ENCODE peak calls at places on chromosomes 3 and 15, in four cellular contexts. One of them, this sample, is unnamed.

GRCh38 chr3:4644954-4645353 is 151.8 kb downstream of the ITPR1 start:
- DNase-seq in fibroblast of lung: no peak
- DNase-seq in brain microvascular endothelial cell: no peak
- DNase-seq in GM13977: no peak
- DNase-seq in this sample: no peak

GRCh38 chr15:64157599-64158125 is 5.2 kb downstream of the PPIB start:
- DNase-seq in fibroblast of lung: no peak
- DNase-seq in brain microvascular endothelial cell: no peak
- DNase-seq in GM13977: no peak
- DNase-seq in this sample: no peak

GRCh38 chr3:17935217-17935616 is 192.8 kb upstream of the TBC1D5 start:
- DNase-seq in fibroblast of lung: peak
- DNase-seq in GM13977: no peak
- DNase-seq in brain microvascular endothelial cell: no peak
- DNase-seq in this sample: no peak

GRCh38 chr3:187750513-187751123 is 5.3 kb upstream of the BCL6 start:
- DNase-seq in GM13977: no peak
- DNase-seq in fibroblast of lung: peak
- DNase-seq in brain microvascular endothelial cell: no peak
- DNase-seq in this sample: no peak

GRCh38 chr3:11167590-11167989 is 13.3 kb downstream of the HRH1 start:
- DNase-seq in brain microvascular endothelial cell: no peak
- DNase-seq in fibroblast of lung: no peak
- DNase-seq in GM13977: no peak
- DNase-seq in this sample: no peak

GRCh38 chr15:31352911-31353811 is 26.5 kb downstream of the KLF13 start:
- DNase-seq in fibroblast of lung: peak
- DNase-seq in GM13977: peak
- DNase-seq in brain microvascular endothelial cell: peak
- DNase-seq in this sample: peak

GRCh38 chr3:42257007-42257406 is 9.0 kb downstream of the CCK start:
- DNase-seq in GM13977: no peak
- DNase-seq in fibroblast of lung: no peak
- DNase-seq in brain microvascular endothelial cell: no peak
- DNase-seq in this sample: no peak

GRCh38 chr15:93063796-93064690 is 25.0 kb downstream of the RGMA start:
- DNase-seq in brain microvascular endothelial cell: no peak
- DNase-seq in fibroblast of lung: no peak
- DNase-seq in GM13977: no peak
- DNase-seq in this sample: no peak

GRCh38 chr3:27616031-27616430 is 106.1 kb downstream of the EOMES start:
- DNase-seq in GM13977: no peak
- DNase-seq in brain microvascular endothelial cell: no peak
- DNase-seq in fibroblast of lung: no peak
- DNase-seq in this sample: no peak

GRCh38 chr3:192907784-192908183 is 9.9 kb downstream of the MB21D2 start:
- DNase-seq in GM13977: no peak
- DNase-seq in brain microvascular endothelial cell: no peak
- DNase-seq in fibroblast of lung: no peak
- DNase-seq in this sample: no peak

GRCh38 chr3:169363318-169363717 is 300.2 kb downstream of the MECOM start:
- DNase-seq in GM13977: no peak
- DNase-seq in brain microvascular endothelial cell: no peak
- DNase-seq in fibroblast of lung: no peak
- DNase-seq in this sample: no peak

GRCh38 chr15:91974321-91974720 is 120.8 kb downstream of the SLCO3A1 start:
- DNase-seq in GM13977: no peak
- DNase-seq in fibroblast of lung: no peak
- DNase-seq in brain microvascular endothelial cell: no peak
- DNase-seq in this sample: no peak

GRCh38 chr3:62164196-62164595 is 209.2 kb downstream of the FEZF2 start:
- DNase-seq in fibroblast of lung: no peak
- DNase-seq in brain microvascular endothelial cell: no peak
- DNase-seq in GM13977: no peak
- DNase-seq in this sample: no peak

GRCh38 chr3:37625051-37625450 is 236.6 kb upstream of the CTDSPL start:
- DNase-seq in GM13977: no peak
- DNase-seq in brain microvascular endothelial cell: no peak
- DNase-seq in fibroblast of lung: no peak
- DNase-seq in this sample: no peak

GRCh38 chr15:56098230-56098899 is 105.0 kb upstream of the NEDD4 start:
- DNase-seq in fibroblast of lung: peak
- DNase-seq in GM13977: no peak
- DNase-seq in brain microvascular endothelial cell: no peak
- DNase-seq in this sample: no peak

GRCh38 chr15:69082041-69082502 is 67.6 kb downstream of the NOX5 start:
- DNase-seq in fibroblast of lung: peak
- DNase-seq in GM13977: no peak
- DNase-seq in brain microvascular endothelial cell: peak
- DNase-seq in this sample: no peak

GRCh38 chr3:53254810-53255359 is 937 bp downstream of the TKT start:
- DNase-seq in brain microvascular endothelial cell: no peak
- DNase-seq in GM13977: peak
- DNase-seq in fibroblast of lung: peak
- DNase-seq in this sample: peak

GRCh38 chr15:40105517-40106202 is 3.0 kb downstream of the BMF start:
- DNase-seq in brain microvascular endothelial cell: no peak
- DNase-seq in GM13977: peak
- DNase-seq in fibroblast of lung: no peak
- DNase-seq in this sample: peak

GRCh38 chr3:147775411-147775810 is 366.2 kb downstream of the ZIC1 start:
- DNase-seq in brain microvascular endothelial cell: no peak
- DNase-seq in GM13977: no peak
- DNase-seq in fibroblast of lung: no peak
- DNase-seq in this sample: no peak

GRCh38 chr3:32194653-32195052 is 43.8 kb upstream of the CMTM8 start:
- DNase-seq in fibroblast of lung: peak
- DNase-seq in brain microvascular endothelial cell: no peak
- DNase-seq in GM13977: no peak
- DNase-seq in this sample: no peak

GRCh38 chr15:93302080-93302765 is 213.2 kb upstream of the RGMA start:
- DNase-seq in brain microvascular endothelial cell: no peak
- DNase-seq in GM13977: no peak
- DNase-seq in fibroblast of lung: no peak
- DNase-seq in this sample: no peak

GRCh38 chr3:182794455-182794773 is 1.1 kb downstream of the ATP11B start:
- DNase-seq in fibroblast of lung: no peak
- DNase-seq in GM13977: no peak
- DNase-seq in brain microvascular endothelial cell: no peak
- DNase-seq in this sample: no peak

GRCh38 chr3:47802734-47803477 is at the start of gene DHX30:
- DNase-seq in GM13977: peak
- DNase-seq in brain microvascular endothelial cell: peak
- DNase-seq in fibroblast of lung: peak
- DNase-seq in this sample: peak

GRCh38 chr15:56805466-56806146 is 72.3 kb upstream of the ZNF280D start:
- DNase-seq in brain microvascular endothelial cell: peak
- DNase-seq in GM13977: no peak
- DNase-seq in fibroblast of lung: peak
- DNase-seq in this sample: no peak

GRCh38 chr3:49427581-49427980 is 1.5 kb downstream of the NICN1 start:
- DNase-seq in GM13977: no peak
- DNase-seq in brain microvascular endothelial cell: no peak
- DNase-seq in fibroblast of lung: no peak
- DNase-seq in this sample: peak

GRCh38 chr3:49424816-49425215 is 2.5 kb upstream of the AMT start:
- DNase-seq in fibroblast of lung: no peak
- DNase-seq in brain microvascular endothelial cell: no peak
- DNase-seq in GM13977: no peak
- DNase-seq in this sample: peak

DNA sequence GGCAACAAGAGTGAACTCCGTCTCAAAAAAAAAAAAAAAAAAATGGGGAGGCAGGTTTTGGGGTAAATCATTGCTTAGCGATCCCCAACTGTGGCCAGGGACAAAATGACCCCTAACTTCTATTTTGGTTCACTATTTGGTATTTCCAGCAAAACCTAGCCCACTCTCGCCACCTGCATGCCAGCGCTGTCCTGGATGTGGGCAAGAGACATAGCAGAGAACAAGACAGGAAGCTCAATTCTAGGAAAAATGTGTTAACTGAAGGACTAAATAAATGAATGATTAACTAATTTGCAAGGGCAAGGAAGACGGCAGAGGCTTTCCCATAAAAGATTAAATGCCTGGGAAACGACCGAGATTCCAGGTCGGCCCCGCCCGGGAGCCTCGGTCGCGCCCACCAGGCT is 425 bp downstream of the NICN1 start:
- DNase-seq in GM13977: no peak
- DNase-seq in fibroblast of lung: no peak
- DNase-seq in brain microvascular endothelial cell: no peak
- DNase-seq in this sample: peak
- TF ChIP-seq CTCF in GM13977: peak
- TF ChIP-seq CTCF in fibroblast of lung: no peak
- TF ChIP-seq CTCF in brain microvascular endothelial cell: peak
- TF ChIP-seq CTCF in this sample: no peak

GRCh38 chr3:128849776-128850542 is 29.5 kb upstream of the ACAD9 start:
- DNase-seq in fibroblast of lung: no peak
- DNase-seq in GM13977: peak
- DNase-seq in brain microvascular endothelial cell: no peak
- DNase-seq in this sample: no peak

GRCh38 chr3:128851601-128852000 is 27.8 kb upstream of the ACAD9 start:
- DNase-seq in GM13977: peak
- DNase-seq in brain microvascular endothelial cell: no peak
- DNase-seq in fibroblast of lung: no peak
- DNase-seq in this sample: no peak

GRCh38 chr3:128853826-128854225 is 25.6 kb upstream of the ACAD9 start:
- DNase-seq in brain microvascular endothelial cell: no peak
- DNase-seq in fibroblast of lung: no peak
- DNase-seq in GM13977: no peak
- DNase-seq in this sample: no peak

GRCh38 chr3:128847631-128848370 is 31.6 kb upstream of the ACAD9 start:
- DNase-seq in GM13977: no peak
- DNase-seq in brain microvascular endothelial cell: no peak
- DNase-seq in fibroblast of lung: no peak
- DNase-seq in this sample: no peak

GRCh38 chr3:128850544-128850943 is 28.9 kb upstream of the ACAD9 start:
- DNase-seq in brain microvascular endothelial cell: no peak
- DNase-seq in fibroblast of lung: no peak
- DNase-seq in GM13977: no peak
- DNase-seq in this sample: no peak
- TF ChIP-seq CTCF in brain microvascular endothelial cell: no peak
- TF ChIP-seq CTCF in fibroblast of lung: no peak
- TF ChIP-seq CTCF in GM13977: no peak
- TF ChIP-seq CTCF in this sample: no peak

DNA sequence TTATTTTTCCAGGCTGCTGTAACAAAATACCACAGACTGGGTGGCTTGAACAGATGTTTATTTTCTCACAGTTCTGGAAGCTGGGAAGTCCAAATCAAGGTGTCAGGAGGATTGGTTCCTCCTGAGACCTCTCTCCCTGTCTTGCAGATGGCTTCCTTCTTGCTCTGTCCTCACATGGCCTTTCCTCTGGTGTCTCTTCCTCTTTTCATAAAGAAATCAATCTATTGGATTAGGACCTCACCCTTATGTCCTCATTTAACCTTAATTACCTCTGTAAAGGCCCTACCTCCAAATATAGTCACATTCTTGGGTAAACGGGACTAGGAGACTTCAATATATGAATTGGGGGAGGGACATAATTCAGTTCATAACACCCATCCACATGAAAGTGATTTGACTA is 89.2 kb upstream of the PLCL2 start:
- DNase-seq in brain microvascular endothelial cell: no peak
- DNase-seq in GM13977: no peak
- DNase-seq in fibroblast of lung: no peak
- DNase-seq in this sample: no peak
- TF ChIP-seq CTCF in brain microvascular endothelial cell: no peak
- TF ChIP-seq CTCF in GM13977: no peak
- TF ChIP-seq CTCF in fibroblast of lung: no peak
- TF ChIP-seq CTCF in this sample: no peak

DNA sequence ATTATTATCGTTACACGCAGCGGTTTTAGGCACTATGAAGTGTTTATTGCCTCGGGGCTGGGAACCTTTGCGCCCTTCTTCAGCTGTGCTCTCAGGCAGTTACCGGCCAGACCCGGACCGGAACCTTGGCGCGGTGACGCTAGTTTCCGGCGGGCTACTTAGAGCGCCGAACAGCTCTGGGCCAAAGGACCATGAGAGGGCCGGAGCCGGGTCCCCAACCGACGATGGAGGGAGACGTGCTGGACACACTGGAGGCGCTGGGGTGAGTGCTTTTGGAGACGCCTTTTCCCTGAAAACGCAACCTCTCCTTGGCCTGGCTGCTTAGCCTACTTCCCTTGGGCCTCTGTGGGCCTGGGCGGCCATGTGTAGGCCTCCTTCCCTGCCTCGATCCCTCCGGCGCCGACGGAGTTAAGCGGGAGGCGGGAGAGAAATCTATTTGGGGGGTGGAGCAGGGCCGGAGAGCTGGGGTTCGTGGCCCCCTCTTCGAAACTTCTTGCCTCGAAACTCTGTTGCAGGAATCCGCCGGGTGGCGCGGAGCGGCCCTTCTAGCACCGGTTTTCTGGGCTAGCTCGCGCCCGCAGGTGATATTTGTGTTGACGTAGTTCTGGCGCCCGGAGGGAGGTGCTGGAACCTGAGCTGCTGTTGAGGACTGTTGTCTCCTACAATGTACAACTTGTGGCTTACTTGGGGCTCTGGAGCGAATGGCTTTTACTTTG is at the start of gene FAM98B:
- DNase-seq in brain microvascular endothelial cell: peak
- DNase-seq in GM13977: peak
- DNase-seq in fibroblast of lung: peak
- DNase-seq in this sample: peak
- TF ChIP-seq CTCF in brain microvascular endothelial cell: peak
- TF ChIP-seq CTCF in GM13977: no peak
- TF ChIP-seq CTCF in fibroblast of lung: peak
- TF ChIP-seq CTCF in this sample: no peak

GRCh38 chr15:37135225-37135624 is 34.9 kb upstream of the MEIS2 start:
- DNase-seq in GM13977: no peak
- DNase-seq in fibroblast of lung: no peak
- DNase-seq in brain microvascular endothelial cell: no peak
- DNase-seq in this sample: no peak
- TF ChIP-seq CTCF in GM13977: peak
- TF ChIP-seq CTCF in fibroblast of lung: peak
- TF ChIP-seq CTCF in brain microvascular endothelial cell: peak
- TF ChIP-seq CTCF in this sample: no peak

GRCh38 chr15:20348291-20348899 is 193.2 kb downstream of the GOLGA6L6 start:
- DNase-seq in brain microvascular endothelial cell: no peak
- DNase-seq in GM13977: no peak
- DNase-seq in fibroblast of lung: no peak
- DNase-seq in this sample: peak
- TF ChIP-seq CTCF in brain microvascular endothelial cell: no peak
- TF ChIP-seq CTCF in GM13977: no peak
- TF ChIP-seq CTCF in fibroblast of lung: no peak
- TF ChIP-seq CTCF in this sample: no peak

This sample was measured in GM13976.